ENCODE peak calls at places on chromosomes 13 and 19, in five cellular contexts. F, U, K, E and W are unnamed samples.
A peak's percentile ranks its signal among the peaks of the same experiment; 100 is the strongest.

GRCh38 chr13:36872621-36873020 is 47.4 kb downstream of the SMAD9 start:
- DNase-seq in F (peak; percentile 46), U (no peak), K (no peak), E (no peak), W (peak; percentile 6)

GRCh38 chr19:536031-536880 is 4.7 kb downstream of the CDC34 start:
- DNase-seq in F (no peak), U (no peak), K (no peak), E (no peak), W (no peak)

GRCh38 chr19:41351339-41352245 is 2.1 kb downstream of the TGFB1 start:
- DNase-seq in F (peak; percentile 66), U (peak; percentile 89), K (peak; percentile 73), E (peak; percentile 71), W (peak; percentile 67)

GRCh38 chr13:43251967-43252366 is 228.6 kb downstream of the DNAJC15 start:
- DNase-seq in F (no peak), U (no peak), K (no peak), E (no peak), W (no peak)

GRCh38 chr19:37981785-37982475 is 74.9 kb downstream of the SIPA1L3 start:
- DNase-seq in F (no peak), U (no peak), K (no peak), E (no peak), W (no peak)

GRCh38 chr19:16070366-16070990 is 5.8 kb upstream of the TPM4 start:
- DNase-seq in F (no peak), U (peak; percentile 91), K (peak; percentile 54), E (peak; percentile 79), W (no peak)

GRCh38 chr19:16516381-16516780 is 20.2 kb downstream of the C19orf44 start:
- DNase-seq in F (no peak), U (no peak), K (no peak), E (no peak), W (no peak)

GRCh38 chr13:46550822-46551221 is 2.1 kb upstream of the LRCH1 start:
- DNase-seq in F (no peak), U (no peak), K (no peak), E (no peak), W (no peak)

GRCh38 chr13:39016789-39017188 is 21.1 kb downstream of the PROSER1 start:
- DNase-seq in F (no peak), U (peak; percentile 24), K (no peak), E (no peak), W (peak; percentile 5)